ENCODE peak calls at places on chromosome 18, in ten cellular contexts. U is heart left ventricle, N is upper lobe of right lung, J is breast epithelium, B is progenitor cell of endocrine pancreas, G is H9, E is HepG2, M is mesothelial cell of epicardium, D is foreskin fibroblast, V is BJ. O is an unnamed sample.
A peak's percentile ranks its signal among the peaks of the same experiment; 100 is the strongest.

GRCh38 chr18:45441110-45441842 is 174.0 kb upstream of the SLC14A2 start:
- DNase-seq in U (no peak), N (no peak), J (no peak), B (no peak), G (no peak), E (no peak), M (no peak), D (peak; percentile 9), V (no peak), O (no peak)

GRCh38 chr18:58087928-58088722 is 44.1 kb downstream of the NEDD4L start:
- DNase-seq in U (no peak), N (peak; percentile 80), J (peak; percentile 62), B (no peak), G (peak; percentile 46), E (no peak), M (no peak), D (no peak), V (no peak), O (no peak)

GRCh38 chr18:55886886-55887285 is 298.9 kb upstream of the TCF4 start:
- DNase-seq in U (no peak), N (no peak), J (no peak), B (no peak), G (no peak), E (no peak), M (no peak), D (no peak), V (no peak), O (no peak)

GRCh38 chr18:34933880-34934689 is 107.1 kb upstream of the MAPRE2 start:
- DNase-seq in U (no peak), N (no peak), J (no peak), B (no peak), G (no peak), E (no peak), M (no peak), D (no peak), V (no peak), O (no peak)

GRCh38 chr18:32934201-32934600 is 161.4 kb upstream of the KLHL14 start:
- DNase-seq in U (no peak), N (no peak), J (no peak), B (no peak), G (no peak), E (no peak), M (no peak), D (no peak), V (no peak), O (no peak)

GRCh38 chr18:57627488-57627887 is 5.9 kb upstream of the NARS1 start:
- DNase-seq in U (no peak), N (no peak), J (no peak), B (no peak), G (no peak), E (no peak), M (no peak), D (peak; percentile 39), V (no peak), O (no peak)

GRCh38 chr18:47260138-47260923 is 8.9 kb upstream of the SKOR2 start:
- DNase-seq in U (no peak), N (peak; percentile 87), J (no peak), B (peak; percentile 86), G (peak; percentile 86), E (peak; percentile 5), M (peak; percentile 88), D (no peak), V (no peak), O (no peak)

GRCh38 chr18:44601447-44601846 is 79.2 kb upstream of the SETBP1 start:
- DNase-seq in U (no peak), N (no peak), J (no peak), B (no peak), G (no peak), E (no peak), M (no peak), D (peak; percentile 91), V (peak; percentile 88), O (no peak)

GRCh38 chr18:10088734-10089133 is 174.9 kb downstream of the VAPA start:
- DNase-seq in U (no peak), N (no peak), J (no peak), B (no peak), G (no peak), E (no peak), M (no peak), D (no peak), V (no peak), O (no peak)

GRCh38 chr18:10081477-10081876 is 167.7 kb downstream of the VAPA start:
- DNase-seq in U (no peak), N (no peak), J (no peak), B (no peak), G (no peak), E (peak; percentile 41), M (no peak), D (no peak), V (no peak), O (no peak)

GRCh38 chr18:10086458-10086857 is 172.6 kb downstream of the VAPA start:
- DNase-seq in U (no peak), N (no peak), J (no peak), B (no peak), G (no peak), E (no peak), M (no peak), D (no peak), V (no peak), O (no peak)

GRCh38 chr18:10085876-10086275 is 172.1 kb downstream of the VAPA start:
- DNase-seq in U (no peak), N (no peak), J (no peak), B (no peak), G (no peak), E (no peak), M (no peak), D (no peak), V (no peak), O (no peak)

DNA sequence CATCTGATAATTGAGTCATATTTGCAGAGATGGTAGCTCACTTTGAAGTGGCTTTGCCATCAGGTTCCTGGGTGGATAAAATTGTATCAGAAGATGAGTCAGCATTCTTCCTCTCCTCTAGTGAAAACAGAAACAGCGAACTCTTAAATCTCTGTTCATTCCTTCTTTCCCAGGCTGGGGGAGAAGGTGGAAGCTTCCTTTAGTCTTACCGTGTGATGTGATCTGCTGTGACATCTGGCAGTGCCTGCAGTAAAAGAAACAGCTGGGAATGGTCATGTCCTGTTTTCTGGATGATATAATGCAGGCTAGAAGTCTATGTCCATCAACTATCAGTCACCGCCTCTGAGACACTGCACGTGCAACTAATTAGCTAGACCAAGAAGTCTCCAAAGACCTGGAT is 171.6 kb downstream of the VAPA start:
- DNase-seq in U (no peak), N (no peak), J (no peak), B (no peak), G (no peak), E (no peak), M (no peak), D (peak; percentile 57), V (no peak), O (no peak)
- TF ChIP-seq CTCF in U (no peak), N (no peak), J (no peak), B (no peak), G (no peak), E (no peak), M (no peak), D (no peak), V (no peak), O (no peak)

GRCh38 chr18:68623342-68623741 is 91.6 kb downstream of the TMX3 start:
- DNase-seq in U (no peak), N (no peak), J (no peak), B (peak; percentile 39), G (peak; percentile 60), E (peak; percentile 47), M (peak; percentile 64), D (peak; percentile 73), V (peak; percentile 9), O (no peak)
- TF ChIP-seq CTCF in U (peak; percentile 49), N (peak; percentile 62), J (peak; percentile 50), B (peak; percentile 96), G (peak; percentile 88), E (peak; percentile 78), M (peak; percentile 65), D (peak; percentile 85), V (peak; percentile 86), O (no peak)

GRCh38 chr18:8006979-8007378 is 439.9 kb downstream of the PTPRM start:
- DNase-seq in U (no peak), N (no peak), J (no peak), B (no peak), G (no peak), E (no peak), M (no peak), D (no peak), V (no peak), O (no peak)

GRCh38 chr18:8001711-8002110 is 434.6 kb downstream of the PTPRM start:
- DNase-seq in U (no peak), N (no peak), J (no peak), B (no peak), G (no peak), E (no peak), M (no peak), D (no peak), V (no peak), O (no peak)

GRCh38 chr18:8005870-8006269 is 438.8 kb downstream of the PTPRM start:
- DNase-seq in U (no peak), N (no peak), J (no peak), B (no peak), G (no peak), E (no peak), M (no peak), D (no peak), V (no peak), O (no peak)

DNA sequence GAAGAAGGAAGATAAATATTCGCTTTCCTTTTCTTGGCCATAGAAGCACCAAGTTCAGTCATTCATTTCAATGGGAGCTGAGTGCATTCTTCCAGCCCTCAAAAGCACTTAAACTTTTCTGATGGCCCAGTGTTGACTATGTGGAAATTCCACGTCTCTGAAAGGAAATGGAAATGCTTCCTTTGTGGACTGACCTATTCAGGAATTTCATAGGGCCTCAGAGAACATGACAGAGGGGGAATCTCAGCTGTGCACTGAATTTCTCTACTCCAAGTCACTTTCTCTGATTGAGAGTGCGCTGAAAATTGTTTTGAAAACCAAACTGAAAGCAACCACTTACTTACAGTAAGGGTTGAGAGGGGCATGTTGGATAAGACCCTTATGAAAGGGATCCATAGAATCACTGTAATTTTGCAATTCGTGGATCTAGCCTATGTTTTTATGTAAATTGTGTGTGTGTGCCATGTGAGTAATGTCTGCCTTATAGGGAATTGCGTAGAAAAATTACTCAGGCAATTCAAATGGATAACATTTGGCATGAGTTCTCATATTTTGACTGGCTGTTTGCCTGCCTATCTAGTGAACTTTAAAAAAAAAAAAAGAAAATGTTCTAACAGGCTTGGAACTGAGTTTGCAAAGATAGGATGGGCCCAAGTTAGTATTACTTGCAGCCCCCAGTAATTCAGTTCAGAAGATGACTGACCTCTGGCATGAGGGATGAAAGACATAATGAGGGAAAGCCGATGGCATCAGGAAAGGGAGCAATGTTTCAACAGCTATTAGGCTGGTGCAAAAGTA is 437.0 kb downstream of the PTPRM start:
- DNase-seq in U (no peak), N (no peak), J (no peak), B (no peak), G (no peak), E (no peak), M (no peak), D (no peak), V (no peak), O (no peak)
- TF ChIP-seq CTCF in U (no peak), N (no peak), J (no peak), B (no peak), G (no peak), E (no peak), M (no peak), D (no peak), V (no peak), O (no peak)

DNA sequence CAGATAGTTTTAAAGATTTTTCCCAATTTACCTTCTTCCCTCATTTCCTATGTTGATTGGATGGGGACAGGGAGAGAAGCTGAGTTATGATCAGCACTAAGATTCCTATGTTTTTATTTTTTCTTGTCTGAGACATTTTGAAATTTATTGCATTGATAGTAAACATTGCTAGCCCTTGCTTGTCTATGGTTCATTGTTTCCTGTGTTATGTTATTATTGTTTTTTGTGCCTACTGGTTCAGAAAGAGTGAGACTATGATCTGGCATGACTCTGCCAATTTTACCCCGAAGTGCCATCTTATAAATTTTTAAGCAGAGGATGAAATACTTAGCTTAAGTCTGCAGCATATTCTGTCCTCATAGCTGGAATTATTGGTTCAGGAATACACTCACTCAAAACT is 478.5 kb downstream of the MBD2 start:
- DNase-seq in U (no peak), N (no peak), J (no peak), B (no peak), G (no peak), E (no peak), M (no peak), D (no peak), V (no peak), O (no peak)
- TF ChIP-seq CTCF in U (no peak), N (no peak), J (no peak), B (no peak), G (no peak), E (no peak), M (no peak), D (no peak), V (no peak), O (no peak)